ENCODE peak calls at places on chromosomes 6 and 20, in nine cellular contexts. T is transverse colon; G is activated CD4-positive, CD25-positive, alpha-beta regulatory T cell; H is AG04450; U is cardiac muscle cell; L is HS-5; J is left ventricle myocardium superior; X is astrocyte of the hippocampus; R is caudate nucleus. A is an unnamed sample.

GRCh38 chr6:37205189-37205996 is 35.4 kb downstream of the PIM1 start:
- DNase-seq in T (no peak), G (no peak), H (no peak), U (no peak), L (no peak), J (no peak), X (no peak), R (no peak), A (no peak)

GRCh38 chr20:43835944-43836540 is 78.6 kb upstream of the TOX2 start:
- DNase-seq in T (no peak), G (no peak), H (no peak), U (no peak), L (no peak), J (no peak), X (no peak), R (no peak), A (no peak)

GRCh38 chr6:147023581-147023980 is 180.6 kb upstream of the STXBP5 start:
- DNase-seq in T (no peak), G (no peak), H (no peak), U (no peak), L (no peak), J (no peak), X (no peak), R (no peak), A (no peak)

GRCh38 chr20:45323731-45324130 is 15.6 kb upstream of the MATN4 start:
- DNase-seq in T (no peak), G (no peak), H (no peak), U (no peak), L (no peak), J (no peak), X (no peak), R (no peak), A (no peak)

GRCh38 chr6:136774228-136775041 is 17.8 kb downstream of the MAP3K5 start:
- DNase-seq in T (no peak), G (no peak), H (peak; percentile 15), U (no peak), L (no peak), J (no peak), X (peak; percentile 58), R (no peak), A (no peak)

GRCh38 chr6:32189082-32189741 is 790 bp downstream of the PBX2 start:
- DNase-seq in T (no peak), G (no peak), H (no peak), U (no peak), L (no peak), J (no peak), X (no peak), R (no peak), A (no peak)

GRCh38 chr6:16391451-16391912 is 153.1 kb downstream of the GMPR start:
- DNase-seq in T (no peak), G (no peak), H (no peak), U (no peak), L (no peak), J (no peak), X (no peak), R (no peak), A (no peak)

GRCh38 chr6:151199976-151200375 is 39.8 kb upstream of the AKAP12 start:
- DNase-seq in T (no peak), G (no peak), H (no peak), U (no peak), L (no peak), J (no peak), X (no peak), R (no peak), A (no peak)

GRCh38 chr6:100261486-100261885 is 203.2 kb downstream of the SIM1 start:
- DNase-seq in T (no peak), G (no peak), H (no peak), U (no peak), L (no peak), J (no peak), X (no peak), R (no peak), A (no peak)

GRCh38 chr20:1535420-1536175 is 21.9 kb downstream of the SIRPD start:
- DNase-seq in T (peak; percentile 13), G (no peak), H (no peak), U (no peak), L (no peak), J (no peak), X (no peak), R (no peak), A (no peak)

GRCh38 chr6:93829009-93829408 is 409.6 kb upstream of the EPHA7 start:
- DNase-seq in T (no peak), G (no peak), H (no peak), U (no peak), L (no peak), J (no peak), X (peak; percentile 3), R (no peak), A (no peak)

A was measured in keratinocyte.